ENCODE peak calls at places on chromosome 20, in four cellular contexts. One of them, this sample, is unnamed.
A peak's percentile ranks its signal among the peaks of the same experiment; 100 is the strongest.

GRCh38 chr20:49976542-49976941 is 6.2 kb upstream of the SNAI1 start:
- DNase-seq in GM12878: no peak
- DNase-seq in HL-60: no peak
- DNase-seq in K562: no peak
- DNase-seq in this sample: no peak

GRCh38 chr20:50611128-50611810 is 80.1 kb downstream of the RIPOR3 start:
- DNase-seq in GM12878: no peak
- DNase-seq in HL-60: no peak
- DNase-seq in K562: no peak
- DNase-seq in this sample: no peak

GRCh38 chr20:43723194-43723593 is 3.6 kb downstream of the GTSF1L start:
- DNase-seq in GM12878: no peak
- DNase-seq in HL-60: no peak
- DNase-seq in K562: no peak
- DNase-seq in this sample: no peak

GRCh38 chr20:52054123-52054522 is 137.5 kb downstream of the ZFP64 start:
- DNase-seq in GM12878: no peak
- DNase-seq in HL-60: no peak
- DNase-seq in K562: no peak
- DNase-seq in this sample: no peak

GRCh38 chr20:64035066-64035932 is 683 bp upstream of the C20orf204 start:
- DNase-seq in GM12878: peak; percentile 59
- DNase-seq in HL-60: no peak
- DNase-seq in K562: no peak
- DNase-seq in this sample: no peak

GRCh38 chr20:6768228-6769185 is 1.0 kb downstream of the BMP2 start:
- DNase-seq in GM12878: no peak
- DNase-seq in HL-60: peak; percentile 9
- DNase-seq in K562: no peak
- DNase-seq in this sample: no peak

GRCh38 chr20:2387180-2387577 is 6.5 kb downstream of the TGM6 start:
- DNase-seq in GM12878: peak; percentile 21
- DNase-seq in HL-60: peak; percentile 5
- DNase-seq in K562: peak; percentile 55
- DNase-seq in this sample: no peak

GRCh38 chr20:36950432-36951197 is 893 bp downstream of the SAMHD1 start:
- DNase-seq in GM12878: no peak
- DNase-seq in HL-60: peak; percentile 27
- DNase-seq in K562: peak; percentile 17
- DNase-seq in this sample: no peak

GRCh38 chr20:17594443-17594842 is 24.6 kb downstream of the DSTN start:
- DNase-seq in GM12878: no peak
- DNase-seq in HL-60: no peak
- DNase-seq in K562: no peak
- DNase-seq in this sample: no peak
- TF ChIP-seq SPI1 in GM12878: no peak
- TF ChIP-seq SPI1 in HL-60: no peak
- TF ChIP-seq SPI1 in K562: no peak
- TF ChIP-seq SPI1 in this sample: no peak

GRCh38 chr20:57671072-57671391 is 38.8 kb downstream of the PMEPA1 start:
- DNase-seq in GM12878: no peak
- DNase-seq in HL-60: no peak
- DNase-seq in K562: no peak
- DNase-seq in this sample: no peak

GRCh38 chr20:57671662-57672061 is 38.2 kb downstream of the PMEPA1 start:
- DNase-seq in GM12878: no peak
- DNase-seq in HL-60: no peak
- DNase-seq in K562: peak; percentile 52
- DNase-seq in this sample: no peak

GRCh38 chr20:57672953-57673575 is 36.8 kb downstream of the PMEPA1 start:
- DNase-seq in GM12878: no peak
- DNase-seq in HL-60: no peak
- DNase-seq in K562: no peak
- DNase-seq in this sample: no peak

GRCh38 chr20:57670288-57671071 is 39.3 kb downstream of the PMEPA1 start:
- DNase-seq in GM12878: no peak
- DNase-seq in HL-60: no peak
- DNase-seq in K562: no peak
- DNase-seq in this sample: no peak

DNA sequence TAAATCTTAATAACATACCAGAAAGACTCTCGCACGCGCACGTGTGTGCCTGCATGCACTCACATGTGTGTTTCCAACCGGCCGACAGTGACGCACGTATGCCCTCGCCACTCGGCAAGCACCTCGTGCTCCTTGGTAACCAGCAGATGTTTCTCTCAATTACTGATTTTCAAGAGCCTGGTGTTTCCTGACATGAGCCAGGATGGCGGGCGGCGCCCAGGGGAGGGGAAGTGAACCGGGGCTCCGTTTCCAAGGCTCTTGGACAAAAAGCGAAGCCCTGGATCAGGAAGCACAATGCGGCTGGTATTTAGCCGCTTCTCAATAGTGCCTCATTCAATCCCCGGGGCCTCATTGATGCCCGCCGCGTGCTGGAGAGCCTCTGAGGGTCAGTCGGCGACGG is 37.7 kb downstream of the PMEPA1 start:
- DNase-seq in GM12878: no peak
- DNase-seq in HL-60: no peak
- DNase-seq in K562: no peak
- DNase-seq in this sample: no peak
- TF ChIP-seq SPI1 in GM12878: no peak
- TF ChIP-seq SPI1 in HL-60: no peak
- TF ChIP-seq SPI1 in K562: no peak
- TF ChIP-seq SPI1 in this sample: no peak

GRCh38 chr20:12925214-12925755 is 83.5 kb upstream of the SPTLC3 start:
- DNase-seq in GM12878: peak; percentile 13
- DNase-seq in HL-60: peak; percentile 57
- DNase-seq in K562: peak; percentile 7
- DNase-seq in this sample: peak; percentile 39
- TF ChIP-seq SPI1 in GM12878: peak; percentile 77
- TF ChIP-seq SPI1 in HL-60: peak; percentile 81
- TF ChIP-seq SPI1 in K562: no peak
- TF ChIP-seq SPI1 in this sample: peak; percentile 77

GRCh38 chr20:25148181-25148981 is 47.1 kb upstream of the ENTPD6 start:
- DNase-seq in GM12878: no peak
- DNase-seq in HL-60: no peak
- DNase-seq in K562: no peak
- DNase-seq in this sample: no peak
- TF ChIP-seq SPI1 in GM12878: no peak
- TF ChIP-seq SPI1 in HL-60: no peak
- TF ChIP-seq SPI1 in K562: no peak
- TF ChIP-seq SPI1 in this sample: no peak

DNA sequence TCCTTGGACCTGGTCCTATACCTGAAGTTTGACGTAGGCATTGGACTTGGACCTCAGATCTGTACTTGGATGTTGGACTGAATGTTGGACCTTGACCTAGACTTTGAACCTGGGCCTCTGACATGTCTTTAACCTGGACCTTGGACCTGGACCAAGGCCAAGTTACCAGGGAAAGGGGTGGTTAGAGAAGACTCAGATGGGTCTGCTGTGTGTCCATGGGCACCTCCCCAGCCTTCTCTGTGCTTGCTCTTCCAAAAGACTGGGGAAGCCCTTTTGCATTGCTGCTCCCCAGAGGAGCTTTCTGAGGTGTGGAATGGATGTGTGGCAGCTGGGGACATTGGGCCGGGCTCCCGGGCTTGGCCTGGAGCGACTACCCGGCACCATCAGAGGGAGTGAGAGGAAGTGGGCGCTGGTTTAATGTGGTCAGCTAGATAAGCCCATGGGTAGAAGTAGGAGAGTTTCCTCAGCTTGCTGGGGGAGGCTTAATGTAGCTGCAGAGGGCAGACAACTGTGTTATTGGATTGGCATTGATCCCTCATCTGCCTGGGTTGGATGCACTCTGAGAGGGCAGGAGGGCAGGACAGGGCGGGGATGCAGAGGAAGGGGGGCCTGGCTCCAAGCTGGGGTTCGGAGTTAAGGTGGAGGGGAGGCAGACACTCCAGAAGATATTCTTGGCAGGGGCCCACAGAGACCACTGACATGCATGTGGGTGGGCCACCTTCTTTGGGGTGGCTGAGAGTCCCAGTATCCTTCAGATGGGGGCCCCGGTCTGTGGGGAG is 4.2 kb downstream of the SCRT2 start:
- DNase-seq in GM12878: no peak
- DNase-seq in HL-60: peak; percentile 28
- DNase-seq in K562: peak; percentile 76
- DNase-seq in this sample: no peak
- TF ChIP-seq SPI1 in GM12878: no peak
- TF ChIP-seq SPI1 in HL-60: peak; percentile 70
- TF ChIP-seq SPI1 in K562: peak; percentile 97
- TF ChIP-seq SPI1 in this sample: no peak

GRCh38 chr20:62219101-62219991 is 732 bp downstream of the HRH3 start:
- DNase-seq in GM12878: no peak
- DNase-seq in HL-60: no peak
- DNase-seq in K562: no peak
- DNase-seq in this sample: no peak
- TF ChIP-seq SPI1 in GM12878: no peak
- TF ChIP-seq SPI1 in HL-60: no peak
- TF ChIP-seq SPI1 in K562: no peak
- TF ChIP-seq SPI1 in this sample: no peak